ENCODE peak calls at places on chromosome 21, in six cellular contexts. N is natural killer cell, Z is OCI-LY7, W is adrenal gland, V is BE2C, G is stomach. A is an unnamed sample.

GRCh38 chr21:18387994-18388393 is 15.6 kb downstream of the TMPRSS15 start:
- DNase-seq in V (no peak), W (no peak), Z (peak), G (no peak), N (no peak), A (no peak)

GRCh38 chr21:27371688-27372331 is 404.9 kb upstream of the ADAMTS5 start:
- DNase-seq in N (no peak), Z (no peak), W (no peak), V (no peak), G (no peak), A (no peak)

GRCh38 chr21:17784604-17785402 is 34.4 kb downstream of the C21orf91 start:
- DNase-seq in N (no peak), G (no peak), Z (peak), V (no peak), W (no peak), A (no peak)

GRCh38 chr21:27321791-27322190 is 354.9 kb upstream of the ADAMTS5 start:
- DNase-seq in Z (no peak), V (no peak), G (no peak), W (no peak), N (no peak), A (no peak)

GRCh38 chr21:28142692-28143091 is 850.0 kb downstream of the LTN1 start:
- DNase-seq in V (no peak), W (no peak), Z (no peak), G (no peak), N (no peak), A (peak)

GRCh38 chr21:16587141-16587570 is 857.4 kb downstream of the USP25 start:
- DNase-seq in Z (no peak), G (peak), N (no peak), V (peak), W (peak), A (no peak)

GRCh38 chr21:45313682-45314081 is 26.0 kb upstream of the POFUT2 start:
- DNase-seq in Z (no peak), W (no peak), G (no peak), N (no peak), V (no peak), A (no peak)

GRCh38 chr21:28884481-28884880 is 108.2 kb downstream of the LTN1 start:
- DNase-seq in W (no peak), Z (peak), V (no peak), N (no peak), G (no peak), A (no peak)

GRCh38 chr21:33434770-33435360 is 31.7 kb downstream of the IFNGR2 start:
- DNase-seq in N (no peak), W (no peak), Z (peak), G (no peak), V (no peak), A (peak)

GRCh38 chr21:31647650-31648049 is 11.8 kb upstream of the SOD1 start:
- DNase-seq in Z (peak), N (no peak), V (no peak), W (no peak), G (no peak), A (no peak)

GRCh38 chr21:28235169-28235892 is 757.3 kb downstream of the LTN1 start:
- DNase-seq in Z (no peak), W (no peak), V (no peak), G (no peak), N (no peak), A (peak)

GRCh38 chr21:18443085-18443484 is 39.5 kb upstream of the TMPRSS15 start:
- DNase-seq in N (no peak), V (peak), G (no peak), Z (peak), W (no peak), A (no peak)

DNA sequence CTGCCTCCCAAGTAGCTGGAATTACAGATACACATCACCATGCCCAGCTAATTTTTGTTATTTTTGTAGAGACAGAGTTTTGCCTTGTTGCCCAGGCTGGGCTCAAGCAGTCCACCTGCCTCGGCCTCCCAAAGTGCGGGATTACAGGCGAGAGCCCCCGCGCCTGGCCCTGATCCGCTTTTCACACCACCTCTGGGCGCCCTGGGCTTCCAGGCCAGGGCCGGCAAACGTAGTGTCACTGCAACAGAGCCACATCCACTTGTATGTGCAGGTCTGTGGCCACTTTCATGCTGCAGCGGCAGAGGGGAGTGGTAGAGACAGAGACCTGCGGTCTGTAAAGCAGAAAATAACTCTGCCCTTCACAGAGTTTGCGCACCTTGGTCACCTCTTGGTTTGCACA is 29.5 kb downstream of the RRP1B start:
- DNase-seq in W (no peak), Z (no peak), G (no peak), N (no peak), V (no peak), A (no peak)
- TF ChIP-seq CTCF in W (no peak), Z (no peak), G (no peak), N (no peak), V (no peak), A (no peak)

GRCh38 chr21:41068411-41069304 is 99.3 kb upstream of the BACE2 start:
- DNase-seq in N (peak), V (peak), Z (peak), W (peak), G (peak), A (peak)

GRCh38 chr21:41069305-41069642 is 98.7 kb upstream of the BACE2 start:
- DNase-seq in Z (no peak), N (no peak), G (no peak), V (no peak), W (no peak), A (no peak)

GRCh38 chr21:41074607-41075184 is 93.3 kb upstream of the BACE2 start:
- DNase-seq in V (no peak), W (no peak), G (no peak), Z (no peak), N (no peak), A (no peak)

GRCh38 chr21:41075668-41076463 is 92.1 kb upstream of the BACE2 start:
- DNase-seq in V (no peak), N (no peak), Z (no peak), G (no peak), W (no peak), A (no peak)

GRCh38 chr21:41071410-41071809 is 96.5 kb upstream of the BACE2 start:
- DNase-seq in V (no peak), W (no peak), N (no peak), Z (peak), G (no peak), A (no peak)
- TF ChIP-seq CTCF in V (no peak), W (no peak), N (no peak), Z (peak), G (no peak), A (no peak)

GRCh38 chr21:20527691-20528090 is 470.5 kb upstream of the NCAM2 start:
- DNase-seq in W (no peak), V (peak), Z (no peak), N (no peak), G (no peak), A (no peak)
- TF ChIP-seq CTCF in W (no peak), V (no peak), Z (no peak), N (no peak), G (no peak), A (no peak)

GRCh38 chr21:34544032-34544496 is 32.1 kb upstream of the KCNE1 start:
- DNase-seq in Z (peak), V (peak), W (peak), N (no peak), G (peak), A (no peak)

GRCh38 chr21:34546556-34546955 is 34.5 kb upstream of the KCNE1 start:
- DNase-seq in V (no peak), N (no peak), W (no peak), Z (no peak), G (no peak), A (no peak)

GRCh38 chr21:34548782-34549376 is 36.9 kb upstream of the KCNE1 start:
- DNase-seq in V (no peak), Z (no peak), G (no peak), N (no peak), W (no peak), A (no peak)

GRCh38 chr21:34543017-34543416 is 31.0 kb upstream of the KCNE1 start:
- DNase-seq in W (no peak), V (no peak), G (no peak), N (no peak), Z (no peak), A (no peak)

DNA sequence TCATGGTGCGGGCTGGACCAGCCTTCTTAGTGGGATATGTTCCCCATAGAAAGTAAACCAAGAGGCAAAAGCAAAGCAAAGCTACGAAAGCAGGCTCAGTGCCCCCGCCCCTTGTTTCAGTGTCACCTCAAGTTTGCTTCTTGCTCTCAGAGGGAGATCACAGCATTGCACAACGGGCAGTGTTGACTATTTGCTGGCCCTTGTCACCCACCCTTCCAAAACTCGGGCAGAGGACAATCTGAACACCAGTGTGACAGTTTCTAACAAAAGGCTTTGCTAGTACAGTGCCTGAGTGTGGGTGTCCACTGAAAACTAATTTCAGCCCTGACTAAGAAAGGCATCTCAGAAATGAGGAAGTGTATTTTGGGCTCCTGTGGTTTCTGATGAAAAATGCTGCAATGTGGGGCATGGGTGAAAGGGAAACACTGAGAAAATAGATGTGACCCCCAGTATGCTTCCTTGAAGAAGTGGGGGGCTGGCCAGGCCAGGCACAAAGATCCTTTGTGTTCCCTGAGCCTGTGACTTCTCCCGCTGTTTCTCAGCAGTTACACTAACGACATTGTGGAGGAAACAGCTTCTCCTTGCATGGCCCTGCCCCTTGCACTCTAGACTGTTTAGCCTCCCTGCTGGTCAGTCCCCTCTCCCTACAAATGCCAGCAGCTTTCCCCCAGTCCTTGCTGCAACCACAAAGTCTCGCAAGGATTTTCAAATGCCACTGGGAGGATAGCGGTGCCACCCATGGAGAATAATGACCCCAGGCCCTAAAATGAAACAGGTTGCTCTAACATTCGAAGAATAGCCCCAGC is 33.3 kb upstream of the KCNE1 start:
- DNase-seq in N (no peak), G (no peak), W (no peak), Z (peak), V (no peak), A (peak)
- TF ChIP-seq CTCF in N (no peak), G (no peak), W (no peak), Z (no peak), V (no peak), A (no peak)

GRCh38 chr21:43731891-43732711 is 13.2 kb downstream of the PDXK start:
- DNase-seq in Z (no peak), G (no peak), V (no peak), N (no peak), W (no peak), A (no peak)

GRCh38 chr21:43726686-43727570 is 8.0 kb downstream of the PDXK start:
- DNase-seq in V (no peak), N (no peak), G (no peak), Z (no peak), W (no peak), A (no peak)

GRCh38 chr21:43731476-43731875 is 12.5 kb downstream of the PDXK start:
- DNase-seq in Z (no peak), W (no peak), G (peak), V (no peak), N (no peak), A (no peak)

GRCh38 chr21:43727571-43728466 is 8.9 kb downstream of the PDXK start:
- DNase-seq in Z (no peak), N (no peak), G (peak), W (no peak), V (no peak), A (no peak)

DNA sequence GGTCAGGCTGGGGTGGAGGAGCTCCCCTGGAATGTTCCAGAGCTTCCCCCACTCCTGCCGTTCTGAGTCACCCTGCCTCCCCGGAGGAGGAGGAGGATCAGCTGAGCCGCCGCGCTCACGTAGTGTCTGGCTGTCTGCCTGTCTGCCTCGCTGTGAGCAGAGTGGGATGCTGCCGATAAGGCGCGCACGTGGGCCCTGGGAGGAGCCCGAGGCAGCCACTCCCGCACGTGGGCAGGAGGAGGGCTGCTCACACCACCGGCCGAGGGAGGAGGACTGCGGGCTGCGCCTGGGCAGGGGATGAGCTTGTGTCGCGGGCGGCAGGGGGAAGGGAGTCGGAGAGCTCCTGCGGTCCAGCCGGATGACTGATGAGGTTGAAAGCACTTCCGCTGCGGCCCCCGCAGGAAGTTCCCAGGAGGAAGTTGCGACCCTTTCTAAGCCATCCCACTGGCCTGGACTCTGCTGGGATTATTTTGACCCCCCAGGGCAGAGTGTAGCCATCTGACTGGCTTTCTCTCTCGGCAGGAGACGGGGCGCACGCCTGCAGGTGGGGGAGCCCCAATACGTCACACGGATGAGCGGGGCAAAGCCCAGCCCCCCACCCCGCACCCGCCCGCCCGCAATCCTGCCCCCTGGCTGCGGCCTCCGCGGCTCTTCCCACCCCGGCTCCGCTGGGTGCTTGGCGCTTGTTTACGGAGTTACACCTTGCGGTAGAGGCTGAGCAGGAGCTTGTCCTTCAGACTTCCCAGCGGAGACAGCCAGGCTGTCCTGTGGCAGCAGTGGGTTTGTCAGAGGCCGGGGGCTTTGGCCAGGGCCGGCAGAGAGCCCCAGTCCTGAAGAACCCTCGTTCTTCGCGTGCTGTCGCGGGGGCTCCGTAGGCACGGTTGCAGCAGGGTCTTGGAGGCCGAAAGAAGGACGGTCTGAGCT is 9.8 kb downstream of the PDXK start:
- DNase-seq in Z (peak), G (peak), V (peak), W (peak), N (peak), A (peak)
- TF ChIP-seq CTCF in Z (peak), G (peak), V (peak), W (peak), N (no peak), A (no peak)

GRCh38 chr21:42117229-42118048 is 46.3 kb downstream of the UMODL1 start:
- DNase-seq in N (peak), G (peak), V (peak), W (peak), Z (peak), A (no peak)
- TF ChIP-seq CTCF in N (peak), G (peak), V (peak), W (peak), Z (peak), A (peak)

DNA sequence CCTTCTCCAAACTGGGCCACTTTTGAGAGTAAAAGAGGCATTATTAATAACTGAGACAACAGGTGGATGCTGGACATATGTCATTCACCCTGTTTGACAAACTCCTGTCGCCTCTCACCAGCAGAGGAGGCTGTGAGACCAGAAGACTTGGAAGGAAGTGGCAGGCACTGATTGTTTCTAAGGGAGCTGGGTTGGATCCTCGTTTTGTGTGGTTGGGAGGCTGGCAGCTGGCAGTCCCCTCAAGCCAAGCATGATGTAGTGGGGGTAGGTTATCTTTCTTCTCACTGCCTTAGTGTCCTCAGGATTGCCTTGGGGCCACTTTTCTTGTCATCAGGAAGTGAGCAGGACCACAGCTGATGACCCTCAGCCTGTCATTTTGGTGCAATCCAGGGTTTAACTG is 86.5 kb upstream of the KCNJ15 start:
- DNase-seq in W (no peak), V (no peak), N (no peak), G (peak), Z (no peak), A (peak)
- TF ChIP-seq CTCF in W (peak), V (no peak), N (no peak), G (peak), Z (no peak), A (peak)

GRCh38 chr21:25867041-25867440 is 132.3 kb downstream of the GABPA start:
- DNase-seq in Z (no peak), G (no peak), W (no peak), V (no peak), N (no peak), A (no peak)

GRCh38 chr21:25872271-25872670 is 137.5 kb downstream of the GABPA start:
- DNase-seq in Z (no peak), W (no peak), G (no peak), V (no peak), N (no peak), A (no peak)

GRCh38 chr21:25870084-25870483 is 135.3 kb downstream of the GABPA start:
- DNase-seq in Z (no peak), V (no peak), W (no peak), N (no peak), G (no peak), A (no peak)

DNA sequence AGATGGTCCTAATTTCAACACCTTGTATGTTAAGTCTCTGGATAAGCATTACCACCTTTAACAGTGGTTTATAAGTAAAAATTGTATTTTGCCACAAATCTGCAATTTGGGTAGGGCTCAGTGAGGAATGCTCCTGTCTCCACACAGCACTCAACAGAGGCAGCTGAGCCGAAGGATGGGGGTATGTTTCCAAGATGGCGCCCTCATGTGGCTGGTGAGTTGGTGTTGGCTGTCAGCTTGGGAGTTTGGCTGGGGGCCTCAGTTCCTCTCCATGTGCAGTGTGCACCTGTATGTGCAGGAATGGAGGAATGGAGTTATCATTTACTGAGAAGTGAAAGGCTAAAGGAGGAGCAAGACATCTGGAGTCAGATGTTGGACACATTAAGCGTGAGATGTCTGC is 136.8 kb downstream of the GABPA start:
- DNase-seq in Z (peak), W (no peak), G (no peak), V (peak), N (no peak), A (no peak)
- TF ChIP-seq CTCF in Z (peak), W (no peak), G (no peak), V (peak), N (no peak), A (no peak)